ENCODE peak calls at places on chromosomes 16 and 17, in six cellular contexts. One of them, this sample, is unnamed. For H3K4me1, the result is how much of the 10 kb centered on the place peaks cover.

GRCh38 chr17:43958953-43959352 is 5.2 kb upstream of the PYY start:
- DNase-seq in neuronal stem cell: no peak
- DNase-seq in transverse colon: no peak
- DNase-seq in tibial nerve: no peak
- DNase-seq in uterus: no peak
- DNase-seq in body of pancreas: no peak
- DNase-seq in this sample: no peak

GRCh38 chr16:15055141-15056053 is 477 bp downstream of the NTAN1 start:
- DNase-seq in neuronal stem cell: no peak
- DNase-seq in transverse colon: peak
- DNase-seq in tibial nerve: no peak
- DNase-seq in uterus: peak
- DNase-seq in body of pancreas: peak
- DNase-seq in this sample: peak

GRCh38 chr16:56632160-56632847 is at the start of gene MT1M:
- DNase-seq in neuronal stem cell: no peak
- DNase-seq in transverse colon: peak
- DNase-seq in tibial nerve: no peak
- DNase-seq in uterus: peak
- DNase-seq in body of pancreas: peak
- DNase-seq in this sample: peak

GRCh38 chr16:85733839-85734170 is 17.1 kb downstream of the C16orf74 start:
- DNase-seq in neuronal stem cell: peak
- DNase-seq in transverse colon: no peak
- DNase-seq in tibial nerve: no peak
- DNase-seq in uterus: no peak
- DNase-seq in body of pancreas: no peak
- DNase-seq in this sample: no peak

GRCh38 chr17:28372203-28372944 is 880 bp downstream of the SARM1 start:
- DNase-seq in neuronal stem cell: no peak
- DNase-seq in transverse colon: no peak
- DNase-seq in tibial nerve: no peak
- DNase-seq in uterus: no peak
- DNase-seq in body of pancreas: no peak
- DNase-seq in this sample: no peak

GRCh38 chr16:80563807-80564206 is 23.0 kb downstream of the DYNLRB2 start:
- DNase-seq in neuronal stem cell: no peak
- DNase-seq in transverse colon: no peak
- DNase-seq in tibial nerve: no peak
- DNase-seq in uterus: no peak
- DNase-seq in body of pancreas: no peak
- DNase-seq in this sample: no peak

GRCh38 chr17:46785696-46786095 is 32.8 kb downstream of the WNT3 start:
- DNase-seq in neuronal stem cell: no peak
- DNase-seq in transverse colon: no peak
- DNase-seq in tibial nerve: no peak
- DNase-seq in uterus: no peak
- DNase-seq in body of pancreas: no peak
- DNase-seq in this sample: peak

GRCh38 chr17:81500026-81500425 is 12.6 kb downstream of the ACTG1 start:
- DNase-seq in neuronal stem cell: no peak
- DNase-seq in transverse colon: no peak
- DNase-seq in tibial nerve: no peak
- DNase-seq in uterus: no peak
- DNase-seq in body of pancreas: no peak
- DNase-seq in this sample: no peak

GRCh38 chr17:27263386-27263785 is 30.5 kb upstream of the WSB1 start:
- DNase-seq in neuronal stem cell: no peak
- DNase-seq in transverse colon: no peak
- DNase-seq in tibial nerve: no peak
- DNase-seq in uterus: no peak
- DNase-seq in body of pancreas: no peak
- DNase-seq in this sample: no peak

GRCh38 chr16:2704166-2704982 is 15.7 kb downstream of the PRSS27 start:
- DNase-seq in neuronal stem cell: no peak
- DNase-seq in transverse colon: no peak
- DNase-seq in tibial nerve: no peak
- DNase-seq in uterus: no peak
- DNase-seq in body of pancreas: no peak
- DNase-seq in this sample: no peak

GRCh38 chr17:82528484-82529265 is 9.1 kb downstream of the FOXK2 start:
- DNase-seq in neuronal stem cell: no peak
- DNase-seq in transverse colon: peak
- DNase-seq in tibial nerve: no peak
- DNase-seq in uterus: peak
- DNase-seq in body of pancreas: peak
- DNase-seq in this sample: no peak

GRCh38 chr17:82527893-82528292 is 8.4 kb downstream of the FOXK2 start:
- DNase-seq in neuronal stem cell: no peak
- DNase-seq in transverse colon: no peak
- DNase-seq in tibial nerve: no peak
- DNase-seq in uterus: no peak
- DNase-seq in body of pancreas: no peak
- DNase-seq in this sample: no peak

GRCh38 chr17:82531431-82531881 is 11.9 kb downstream of the FOXK2 start:
- DNase-seq in neuronal stem cell: no peak
- DNase-seq in transverse colon: no peak
- DNase-seq in tibial nerve: no peak
- DNase-seq in uterus: no peak
- DNase-seq in body of pancreas: no peak
- DNase-seq in this sample: no peak

GRCh38 chr17:82525712-82526111 is 6.2 kb downstream of the FOXK2 start:
- DNase-seq in neuronal stem cell: no peak
- DNase-seq in transverse colon: no peak
- DNase-seq in tibial nerve: no peak
- DNase-seq in uterus: no peak
- DNase-seq in body of pancreas: no peak
- DNase-seq in this sample: no peak

DNA sequence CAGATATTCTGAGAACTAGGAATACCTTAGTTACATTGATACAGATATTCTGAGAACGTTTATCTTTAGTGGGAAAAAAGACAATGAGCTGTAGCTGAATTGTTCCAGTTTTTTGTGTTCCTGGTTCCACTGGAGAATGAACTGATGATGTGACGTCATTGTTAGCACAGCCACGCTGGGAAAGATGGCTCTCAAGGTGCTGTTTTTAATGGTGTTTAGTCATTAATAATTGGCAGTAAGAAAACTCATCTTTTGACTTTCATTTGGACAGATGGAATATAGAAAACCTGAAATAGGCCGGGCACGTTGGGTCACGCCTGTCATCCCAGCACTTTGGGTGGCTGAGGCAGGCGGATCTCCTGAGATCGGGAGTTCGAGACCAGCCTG is 10.4 kb downstream of the FOXK2 start:
- DNase-seq in neuronal stem cell: no peak
- DNase-seq in transverse colon: no peak
- DNase-seq in tibial nerve: no peak
- DNase-seq in uterus: no peak
- DNase-seq in body of pancreas: no peak
- DNase-seq in this sample: no peak
- H3K4me1 ChIP-seq in neuronal stem cell: under half
- H3K4me1 ChIP-seq in transverse colon: under half
- H3K4me1 ChIP-seq in tibial nerve: under half
- H3K4me1 ChIP-seq in uterus: under half
- H3K4me1 ChIP-seq in body of pancreas: half or more
- H3K4me1 ChIP-seq in this sample: under half

GRCh38 chr16:27228621-27229501 is 25.5 kb downstream of the KDM8 start:
- DNase-seq in neuronal stem cell: no peak
- DNase-seq in transverse colon: no peak
- DNase-seq in tibial nerve: no peak
- DNase-seq in uterus: no peak
- DNase-seq in body of pancreas: peak
- DNase-seq in this sample: no peak
- H3K4me3 ChIP-seq in neuronal stem cell: no peak
- H3K4me3 ChIP-seq in transverse colon: no peak
- H3K4me3 ChIP-seq in tibial nerve: no peak
- H3K4me3 ChIP-seq in uterus: no peak
- H3K4me3 ChIP-seq in body of pancreas: no peak
- H3K4me3 ChIP-seq in this sample: no peak

GRCh38 chr16:88926374-88926990 is 50.5 kb downstream of the CBFA2T3 start:
- DNase-seq in neuronal stem cell: no peak
- DNase-seq in transverse colon: no peak
- DNase-seq in tibial nerve: no peak
- DNase-seq in uterus: no peak
- DNase-seq in body of pancreas: no peak
- DNase-seq in this sample: no peak

GRCh38 chr16:88927010-88927409 is 50.0 kb downstream of the CBFA2T3 start:
- DNase-seq in neuronal stem cell: no peak
- DNase-seq in transverse colon: peak
- DNase-seq in tibial nerve: no peak
- DNase-seq in uterus: no peak
- DNase-seq in body of pancreas: peak
- DNase-seq in this sample: no peak

GRCh38 chr16:88924834-88925539 is 52.0 kb downstream of the CBFA2T3 start:
- DNase-seq in neuronal stem cell: no peak
- DNase-seq in transverse colon: no peak
- DNase-seq in tibial nerve: no peak
- DNase-seq in uterus: peak
- DNase-seq in body of pancreas: peak
- DNase-seq in this sample: peak

GRCh38 chr16:88923926-88924833 is 52.8 kb downstream of the CBFA2T3 start:
- DNase-seq in neuronal stem cell: no peak
- DNase-seq in transverse colon: no peak
- DNase-seq in tibial nerve: no peak
- DNase-seq in uterus: no peak
- DNase-seq in body of pancreas: peak
- DNase-seq in this sample: no peak

GRCh38 chr16:88925540-88925887 is 51.5 kb downstream of the CBFA2T3 start:
- DNase-seq in neuronal stem cell: no peak
- DNase-seq in transverse colon: no peak
- DNase-seq in tibial nerve: no peak
- DNase-seq in uterus: no peak
- DNase-seq in body of pancreas: no peak
- DNase-seq in this sample: no peak
- H3K4me1 ChIP-seq in neuronal stem cell: under half
- H3K4me1 ChIP-seq in transverse colon: under half
- H3K4me1 ChIP-seq in tibial nerve: under half
- H3K4me1 ChIP-seq in uterus: under half
- H3K4me1 ChIP-seq in body of pancreas: half or more
- H3K4me1 ChIP-seq in this sample: under half

DNA sequence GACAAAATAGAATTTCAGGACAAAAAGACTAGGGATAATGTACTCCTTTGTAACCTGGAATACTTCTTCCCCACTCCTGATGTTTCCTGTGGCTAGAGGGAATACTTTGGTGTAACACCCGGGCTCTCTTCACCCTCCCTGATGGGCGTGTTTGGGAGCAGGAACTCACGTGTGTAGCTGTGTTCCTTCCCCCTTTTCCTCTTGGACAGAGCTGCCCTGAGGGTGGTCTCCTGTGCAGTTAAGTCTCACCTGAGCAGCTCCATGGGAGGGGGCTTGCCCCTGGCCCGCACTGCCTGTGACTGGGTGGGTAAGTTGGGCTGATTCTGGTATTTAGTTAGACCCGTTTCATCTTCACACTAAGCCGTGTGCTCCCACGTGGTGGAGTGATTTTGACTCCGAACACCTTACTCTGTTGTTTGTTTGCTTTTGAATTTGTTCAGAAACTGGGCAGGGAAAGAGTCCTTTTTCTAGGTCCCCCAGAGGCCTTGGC is 87.9 kb downstream of the OR1D5 start:
- DNase-seq in neuronal stem cell: no peak
- DNase-seq in transverse colon: peak
- DNase-seq in tibial nerve: no peak
- DNase-seq in uterus: peak
- DNase-seq in body of pancreas: peak
- DNase-seq in this sample: peak
- H3K4me3 ChIP-seq in neuronal stem cell: peak
- H3K4me3 ChIP-seq in transverse colon: peak
- H3K4me3 ChIP-seq in tibial nerve: no peak
- H3K4me3 ChIP-seq in uterus: peak
- H3K4me3 ChIP-seq in body of pancreas: no peak
- H3K4me3 ChIP-seq in this sample: peak